ENCODE peak calls at places on chromosomes 3 and 15, in four cellular contexts. One of them, this sample, is unnamed.

GRCh38 chr15:48112242-48112641 is 8.5 kb upstream of the SLC24A5 start:
- DNase-seq in nephron progenitor cell: peak
- DNase-seq in globus pallidus: no peak
- DNase-seq in stimulated activated CD4-positive, alpha-beta T cell treated with anti-CD3 and anti-CD28 coated beads, Interleukin-4, amount 100 ng/mL, for 1 hour: no peak
- DNase-seq in this sample: no peak

GRCh38 chr15:70165811-70166284 is 68.1 kb upstream of the TLE3 start:
- DNase-seq in nephron progenitor cell: no peak
- DNase-seq in globus pallidus: no peak
- DNase-seq in stimulated activated CD4-positive, alpha-beta T cell treated with anti-CD3 and anti-CD28 coated beads, Interleukin-4, amount 100 ng/mL, for 1 hour: no peak
- DNase-seq in this sample: no peak

GRCh38 chr3:110420158-110420641 is 651.4 kb upstream of the NECTIN3 start:
- DNase-seq in nephron progenitor cell: no peak
- DNase-seq in globus pallidus: no peak
- DNase-seq in stimulated activated CD4-positive, alpha-beta T cell treated with anti-CD3 and anti-CD28 coated beads, Interleukin-4, amount 100 ng/mL, for 1 hour: no peak
- DNase-seq in this sample: no peak

GRCh38 chr15:46312133-46312740 is 677.4 kb downstream of the SQOR start:
- DNase-seq in nephron progenitor cell: peak
- DNase-seq in globus pallidus: peak
- DNase-seq in stimulated activated CD4-positive, alpha-beta T cell treated with anti-CD3 and anti-CD28 coated beads, Interleukin-4, amount 100 ng/mL, for 1 hour: peak
- DNase-seq in this sample: peak

GRCh38 chr15:78317145-78317836 is 17.9 kb upstream of the SKIC8 start:
- DNase-seq in nephron progenitor cell: no peak
- DNase-seq in globus pallidus: no peak
- DNase-seq in stimulated activated CD4-positive, alpha-beta T cell treated with anti-CD3 and anti-CD28 coated beads, Interleukin-4, amount 100 ng/mL, for 1 hour: no peak
- DNase-seq in this sample: no peak

GRCh38 chr3:194472290-194472920 is 14.4 kb downstream of the ATP13A3 start:
- DNase-seq in nephron progenitor cell: peak
- DNase-seq in globus pallidus: peak
- DNase-seq in stimulated activated CD4-positive, alpha-beta T cell treated with anti-CD3 and anti-CD28 coated beads, Interleukin-4, amount 100 ng/mL, for 1 hour: no peak
- DNase-seq in this sample: no peak

GRCh38 chr3:100169186-100169585 is 54.9 kb upstream of the FILIP1L start:
- DNase-seq in nephron progenitor cell: no peak
- DNase-seq in globus pallidus: peak
- DNase-seq in stimulated activated CD4-positive, alpha-beta T cell treated with anti-CD3 and anti-CD28 coated beads, Interleukin-4, amount 100 ng/mL, for 1 hour: no peak
- DNase-seq in this sample: no peak

GRCh38 chr15:53716909-53717878 is 42.3 kb downstream of the WDR72 start:
- DNase-seq in nephron progenitor cell: no peak
- DNase-seq in globus pallidus: peak
- DNase-seq in stimulated activated CD4-positive, alpha-beta T cell treated with anti-CD3 and anti-CD28 coated beads, Interleukin-4, amount 100 ng/mL, for 1 hour: no peak
- DNase-seq in this sample: no peak

GRCh38 chr15:66023322-66023972 is 154.2 kb downstream of the RAB11A start:
- DNase-seq in nephron progenitor cell: no peak
- DNase-seq in globus pallidus: peak
- DNase-seq in stimulated activated CD4-positive, alpha-beta T cell treated with anti-CD3 and anti-CD28 coated beads, Interleukin-4, amount 100 ng/mL, for 1 hour: no peak
- DNase-seq in this sample: no peak

GRCh38 chr15:61137139-61137792 is 91.8 kb downstream of the RORA start:
- DNase-seq in nephron progenitor cell: no peak
- DNase-seq in globus pallidus: no peak
- DNase-seq in stimulated activated CD4-positive, alpha-beta T cell treated with anti-CD3 and anti-CD28 coated beads, Interleukin-4, amount 100 ng/mL, for 1 hour: no peak
- DNase-seq in this sample: no peak

GRCh38 chr3:172777901-172778300 is 27.4 kb downstream of the ECT2 start:
- DNase-seq in nephron progenitor cell: no peak
- DNase-seq in globus pallidus: no peak
- DNase-seq in stimulated activated CD4-positive, alpha-beta T cell treated with anti-CD3 and anti-CD28 coated beads, Interleukin-4, amount 100 ng/mL, for 1 hour: no peak
- DNase-seq in this sample: no peak

GRCh38 chr3:178845446-178846118 is 226.0 kb downstream of the ZMAT3 start:
- DNase-seq in nephron progenitor cell: no peak
- DNase-seq in globus pallidus: no peak
- DNase-seq in stimulated activated CD4-positive, alpha-beta T cell treated with anti-CD3 and anti-CD28 coated beads, Interleukin-4, amount 100 ng/mL, for 1 hour: no peak
- DNase-seq in this sample: no peak

GRCh38 chr3:16243706-16244490 is 20.8 kb downstream of the DPH3 start:
- DNase-seq in nephron progenitor cell: no peak
- DNase-seq in globus pallidus: no peak
- DNase-seq in stimulated activated CD4-positive, alpha-beta T cell treated with anti-CD3 and anti-CD28 coated beads, Interleukin-4, amount 100 ng/mL, for 1 hour: no peak
- DNase-seq in this sample: no peak

GRCh38 chr3:11914651-11915050 is 68.0 kb upstream of the TAMM41 start:
- DNase-seq in nephron progenitor cell: no peak
- DNase-seq in globus pallidus: no peak
- DNase-seq in stimulated activated CD4-positive, alpha-beta T cell treated with anti-CD3 and anti-CD28 coated beads, Interleukin-4, amount 100 ng/mL, for 1 hour: no peak
- DNase-seq in this sample: no peak

This sample was measured in neural crest cell.